ENCODE peak calls at places on chromosomes 3 and 15, in seven cellular contexts. One of them, this sample, is unnamed. For H3K4me1, the result is how much of the 10 kb centered on the place peaks cover.

GRCh38 chr3:15860014-15860934 is 62.5 kb upstream of the ANKRD28 start:
- DNase-seq in CD4-positive, CD25-positive, alpha-beta regulatory T cell: no peak
- DNase-seq in ascending aorta: peak
- DNase-seq in fibroblast of lung: peak
- DNase-seq in spleen: peak
- DNase-seq in esophagus squamous epithelium: peak
- DNase-seq in PC-3: peak
- DNase-seq in this sample: peak

GRCh38 chr3:52356126-52356525 is 40.0 kb downstream of the DNAH1 start:
- DNase-seq in CD4-positive, CD25-positive, alpha-beta regulatory T cell: no peak
- DNase-seq in ascending aorta: no peak
- DNase-seq in fibroblast of lung: no peak
- DNase-seq in spleen: peak
- DNase-seq in esophagus squamous epithelium: no peak
- DNase-seq in PC-3: no peak
- DNase-seq in this sample: peak

GRCh38 chr3:127049390-127049789 is 66.5 kb downstream of the PLXNA1 start:
- DNase-seq in CD4-positive, CD25-positive, alpha-beta regulatory T cell: no peak
- DNase-seq in ascending aorta: no peak
- DNase-seq in fibroblast of lung: no peak
- DNase-seq in spleen: peak
- DNase-seq in esophagus squamous epithelium: no peak
- DNase-seq in PC-3: peak
- DNase-seq in this sample: peak

GRCh38 chr3:25585361-25586166 is 79.1 kb downstream of the TOP2B start:
- DNase-seq in CD4-positive, CD25-positive, alpha-beta regulatory T cell: no peak
- DNase-seq in ascending aorta: no peak
- DNase-seq in fibroblast of lung: peak
- DNase-seq in spleen: no peak
- DNase-seq in esophagus squamous epithelium: no peak
- DNase-seq in PC-3: no peak
- DNase-seq in this sample: no peak

GRCh38 chr3:149844073-149844472 is 31.1 kb downstream of the RNF13 start:
- DNase-seq in CD4-positive, CD25-positive, alpha-beta regulatory T cell: no peak
- DNase-seq in ascending aorta: no peak
- DNase-seq in fibroblast of lung: no peak
- DNase-seq in spleen: no peak
- DNase-seq in esophagus squamous epithelium: no peak
- DNase-seq in PC-3: no peak
- DNase-seq in this sample: no peak

GRCh38 chr3:50608278-50608677 is 3.3 kb downstream of the CISH start:
- DNase-seq in CD4-positive, CD25-positive, alpha-beta regulatory T cell: no peak
- DNase-seq in ascending aorta: no peak
- DNase-seq in fibroblast of lung: no peak
- DNase-seq in spleen: no peak
- DNase-seq in esophagus squamous epithelium: no peak
- DNase-seq in PC-3: no peak
- DNase-seq in this sample: peak

GRCh38 chr15:86273309-86273708 is 193.6 kb downstream of the AGBL1 start:
- DNase-seq in CD4-positive, CD25-positive, alpha-beta regulatory T cell: no peak
- DNase-seq in ascending aorta: no peak
- DNase-seq in fibroblast of lung: no peak
- DNase-seq in spleen: no peak
- DNase-seq in esophagus squamous epithelium: no peak
- DNase-seq in PC-3: no peak
- DNase-seq in this sample: no peak

GRCh38 chr15:25971053-25971452 is 107.9 kb upstream of the ATP10A start:
- DNase-seq in CD4-positive, CD25-positive, alpha-beta regulatory T cell: no peak
- DNase-seq in ascending aorta: no peak
- DNase-seq in fibroblast of lung: no peak
- DNase-seq in spleen: no peak
- DNase-seq in esophagus squamous epithelium: no peak
- DNase-seq in PC-3: no peak
- DNase-seq in this sample: no peak

DNA sequence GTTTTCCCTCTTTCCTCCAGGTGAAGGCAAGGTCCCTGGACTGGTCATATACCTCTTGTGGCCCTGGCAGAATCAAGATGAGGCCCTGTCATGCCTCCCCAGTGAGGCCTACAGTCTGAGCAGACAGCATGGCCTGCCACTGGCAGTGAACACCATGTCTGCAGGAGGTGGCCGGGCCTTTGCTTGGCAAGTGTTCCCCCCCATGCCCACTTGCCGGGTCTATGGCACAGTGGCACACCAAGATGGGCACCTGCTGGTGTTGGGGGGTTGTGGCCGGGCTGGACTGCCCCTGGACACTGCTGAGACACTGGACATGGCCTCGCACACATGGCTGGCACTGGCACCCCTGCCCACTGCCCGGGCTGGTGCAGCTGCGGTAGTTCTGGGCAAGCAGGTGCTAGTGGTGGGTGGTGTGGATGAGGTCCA is 1.2 kb downstream of the KLHDC8B start:
- DNase-seq in CD4-positive, CD25-positive, alpha-beta regulatory T cell: no peak
- DNase-seq in ascending aorta: no peak
- DNase-seq in fibroblast of lung: no peak
- DNase-seq in spleen: no peak
- DNase-seq in esophagus squamous epithelium: no peak
- DNase-seq in PC-3: no peak
- DNase-seq in this sample: no peak
- H3K4me3 ChIP-seq in CD4-positive, CD25-positive, alpha-beta regulatory T cell: no peak
- H3K4me3 ChIP-seq in ascending aorta: peak
- H3K4me3 ChIP-seq in fibroblast of lung: peak
- H3K4me3 ChIP-seq in spleen: peak
- H3K4me3 ChIP-seq in esophagus squamous epithelium: peak
- H3K4me3 ChIP-seq in PC-3: no peak
- H3K4me3 ChIP-seq in this sample: peak

GRCh38 chr3:170826047-170826446 is 43.9 kb downstream of the RPL22L1 start:
- DNase-seq in CD4-positive, CD25-positive, alpha-beta regulatory T cell: no peak
- DNase-seq in ascending aorta: no peak
- DNase-seq in fibroblast of lung: no peak
- DNase-seq in spleen: no peak
- DNase-seq in esophagus squamous epithelium: no peak
- DNase-seq in PC-3: no peak
- DNase-seq in this sample: no peak
- H3K4me1 ChIP-seq in CD4-positive, CD25-positive, alpha-beta regulatory T cell: under half
- H3K4me1 ChIP-seq in ascending aorta: under half
- H3K4me1 ChIP-seq in fibroblast of lung: under half
- H3K4me1 ChIP-seq in spleen: under half
- H3K4me1 ChIP-seq in esophagus squamous epithelium: under half
- H3K4me1 ChIP-seq in PC-3: under half
- H3K4me1 ChIP-seq in this sample: under half

GRCh38 chr15:70061696-70062270 is 35.9 kb downstream of the TLE3 start:
- DNase-seq in CD4-positive, CD25-positive, alpha-beta regulatory T cell: no peak
- DNase-seq in ascending aorta: no peak
- DNase-seq in fibroblast of lung: no peak
- DNase-seq in spleen: no peak
- DNase-seq in esophagus squamous epithelium: no peak
- DNase-seq in PC-3: no peak
- DNase-seq in this sample: no peak
- H3K4me3 ChIP-seq in CD4-positive, CD25-positive, alpha-beta regulatory T cell: no peak
- H3K4me3 ChIP-seq in ascending aorta: no peak
- H3K4me3 ChIP-seq in fibroblast of lung: peak
- H3K4me3 ChIP-seq in spleen: no peak
- H3K4me3 ChIP-seq in esophagus squamous epithelium: no peak
- H3K4me3 ChIP-seq in PC-3: no peak
- H3K4me3 ChIP-seq in this sample: peak

GRCh38 chr15:74433592-74434259 is at the start of gene SEMA7A:
- DNase-seq in CD4-positive, CD25-positive, alpha-beta regulatory T cell: peak
- DNase-seq in ascending aorta: peak
- DNase-seq in fibroblast of lung: peak
- DNase-seq in spleen: peak
- DNase-seq in esophagus squamous epithelium: no peak
- DNase-seq in PC-3: peak
- DNase-seq in this sample: peak

GRCh38 chr15:74431116-74431515 is 2.6 kb downstream of the SEMA7A start:
- DNase-seq in CD4-positive, CD25-positive, alpha-beta regulatory T cell: no peak
- DNase-seq in ascending aorta: no peak
- DNase-seq in fibroblast of lung: no peak
- DNase-seq in spleen: no peak
- DNase-seq in esophagus squamous epithelium: no peak
- DNase-seq in PC-3: no peak
- DNase-seq in this sample: no peak

GRCh38 chr15:74431645-74432044 is 2.1 kb downstream of the SEMA7A start:
- DNase-seq in CD4-positive, CD25-positive, alpha-beta regulatory T cell: no peak
- DNase-seq in ascending aorta: no peak
- DNase-seq in fibroblast of lung: no peak
- DNase-seq in spleen: no peak
- DNase-seq in esophagus squamous epithelium: no peak
- DNase-seq in PC-3: peak
- DNase-seq in this sample: peak

GRCh38 chr15:74432968-74433591 is 678 bp downstream of the SEMA7A start:
- DNase-seq in CD4-positive, CD25-positive, alpha-beta regulatory T cell: no peak
- DNase-seq in ascending aorta: no peak
- DNase-seq in fibroblast of lung: no peak
- DNase-seq in spleen: peak
- DNase-seq in esophagus squamous epithelium: no peak
- DNase-seq in PC-3: no peak
- DNase-seq in this sample: no peak

DNA sequence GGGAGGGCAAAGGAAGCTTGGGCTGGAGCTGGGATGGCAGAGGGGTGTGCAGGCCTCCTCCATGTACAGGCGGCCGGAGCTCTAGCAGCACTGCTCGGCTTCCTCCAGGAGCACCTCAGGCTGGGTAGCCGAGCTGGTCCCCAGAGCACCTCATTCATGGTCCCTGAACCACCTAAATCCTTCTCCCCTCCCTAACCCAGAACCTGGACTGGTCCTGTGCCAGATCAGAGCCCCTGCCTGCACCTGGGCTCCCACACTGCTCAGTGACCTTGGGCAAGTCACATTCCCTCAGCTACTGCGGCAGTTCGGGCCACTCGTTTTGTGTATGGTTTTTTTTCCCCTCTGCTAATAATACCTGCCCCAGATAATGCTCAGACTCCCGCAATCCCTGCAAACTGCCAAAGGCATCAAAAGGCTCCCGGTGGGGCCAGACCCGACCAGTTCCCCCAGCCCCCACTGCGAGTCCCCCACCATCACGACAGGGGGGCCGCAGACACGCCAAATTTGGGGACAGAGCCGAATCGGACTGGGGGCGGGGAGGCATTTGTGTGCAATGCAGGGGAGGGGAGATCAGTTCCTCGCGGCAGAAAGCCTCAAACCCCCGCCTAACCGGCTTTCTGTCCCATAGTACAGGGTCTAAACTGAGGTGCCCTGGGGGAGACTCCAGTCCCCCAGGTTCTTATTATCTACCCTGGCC is 1.3 kb downstream of the SEMA7A start:
- DNase-seq in CD4-positive, CD25-positive, alpha-beta regulatory T cell: no peak
- DNase-seq in ascending aorta: no peak
- DNase-seq in fibroblast of lung: no peak
- DNase-seq in spleen: no peak
- DNase-seq in esophagus squamous epithelium: no peak
- DNase-seq in PC-3: peak
- DNase-seq in this sample: no peak
- H3K4me1 ChIP-seq in CD4-positive, CD25-positive, alpha-beta regulatory T cell: under half
- H3K4me1 ChIP-seq in ascending aorta: under half
- H3K4me1 ChIP-seq in fibroblast of lung: under half
- H3K4me1 ChIP-seq in spleen: half or more
- H3K4me1 ChIP-seq in esophagus squamous epithelium: half or more
- H3K4me1 ChIP-seq in PC-3: under half
- H3K4me1 ChIP-seq in this sample: under half

DNA sequence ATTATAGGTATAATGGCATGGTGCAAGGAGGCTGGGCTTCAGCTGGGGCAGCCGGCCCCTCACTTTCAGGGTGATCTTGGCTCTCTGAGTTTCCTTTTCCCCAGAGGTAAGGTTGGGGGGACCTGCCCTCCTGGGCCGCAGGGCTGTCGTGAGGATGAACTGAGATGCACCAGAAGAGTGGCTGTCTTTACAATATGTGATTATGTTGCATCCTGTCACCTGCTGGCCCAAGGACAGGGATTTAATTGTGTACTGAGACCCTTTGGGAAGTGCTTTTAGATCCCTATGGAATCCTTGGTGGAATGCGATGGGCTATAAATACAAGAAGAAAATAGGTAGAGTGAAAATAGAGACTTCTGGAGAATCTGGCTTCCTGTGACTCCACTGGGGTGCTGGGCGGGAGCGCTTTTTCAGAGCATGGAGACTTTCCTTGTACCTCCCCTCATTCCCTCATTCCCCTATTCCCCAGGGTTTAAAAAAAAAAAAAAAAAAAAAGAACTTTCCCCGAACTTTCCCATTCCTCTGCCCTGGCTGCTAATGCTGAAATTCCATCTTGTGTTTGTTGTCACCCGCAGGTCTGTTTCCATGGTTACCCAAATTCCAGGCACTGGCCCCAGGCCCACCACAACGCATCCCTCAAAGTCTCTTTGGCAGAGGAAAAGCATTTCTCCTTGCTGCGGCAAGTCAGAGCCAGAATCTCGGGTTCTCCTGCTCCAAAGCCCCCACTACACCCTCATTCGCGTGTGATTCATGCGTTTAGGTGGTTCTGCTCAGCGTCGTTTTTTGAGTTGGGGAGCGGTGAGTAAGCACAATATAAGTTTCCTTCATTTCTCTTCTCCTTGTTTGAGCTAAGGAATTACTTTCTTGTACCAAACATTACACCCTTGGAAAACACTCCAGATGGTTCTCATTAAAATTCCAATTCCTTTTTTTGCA is 21.8 kb downstream of the ANAPC13 start:
- DNase-seq in CD4-positive, CD25-positive, alpha-beta regulatory T cell: no peak
- DNase-seq in ascending aorta: peak
- DNase-seq in fibroblast of lung: peak
- DNase-seq in spleen: no peak
- DNase-seq in esophagus squamous epithelium: no peak
- DNase-seq in PC-3: no peak
- DNase-seq in this sample: peak
- H3K4me3 ChIP-seq in CD4-positive, CD25-positive, alpha-beta regulatory T cell: no peak
- H3K4me3 ChIP-seq in ascending aorta: no peak
- H3K4me3 ChIP-seq in fibroblast of lung: peak
- H3K4me3 ChIP-seq in spleen: no peak
- H3K4me3 ChIP-seq in esophagus squamous epithelium: no peak
- H3K4me3 ChIP-seq in PC-3: no peak
- H3K4me3 ChIP-seq in this sample: no peak